ENCODE peak calls at places on chromosome 1, in seven cellular contexts. Y is fibroblast of mammary gland; Q is stimulated activated naive CD8-positive, alpha-beta T cell treated with anti-CD3 and anti-CD28 coated beads, Interleukin-15, amount 100 ng/mL, for 72 hours; J is tibial artery; O is stimulated activated CD4-positive, alpha-beta T cell treated with anti-CD3 and anti-CD28 coated beads, Interleukin-1b, Interleukin-23, amount 100 ng/mL, for 1 hour; G is kidney epithelial cell; S is EL. X is an unnamed sample.

GRCh38 chr1:63679076-63679475 is 85.9 kb downstream of the PGM1 start:
- DNase-seq in Y (peak; percentile 73), Q (no peak), J (no peak), O (no peak), G (no peak), S (peak; percentile 28), X (no peak)

GRCh38 chr1:7770620-7770938 is 517 bp upstream of the VAMP3 start:
- DNase-seq in Y (no peak), Q (no peak), J (no peak), O (no peak), G (no peak), S (no peak), X (no peak)

GRCh38 chr1:66848193-66848592 is 47.1 kb upstream of the INSL5 start:
- DNase-seq in Y (no peak), Q (no peak), J (no peak), O (no peak), G (no peak), S (no peak), X (no peak)

GRCh38 chr1:150544204-150544603 is 5.0 kb upstream of the ADAMTSL4 start:
- DNase-seq in Y (no peak), Q (no peak), J (no peak), O (no peak), G (no peak), S (no peak), X (no peak)

GRCh38 chr1:15765495-15766194 is 7.0 kb downstream of the FBLIM1 start:
- DNase-seq in Y (peak; percentile 86), Q (no peak), J (no peak), O (no peak), G (no peak), S (no peak), X (no peak)

GRCh38 chr1:216710598-216711333 is 12.5 kb downstream of the ESRRG start:
- DNase-seq in Y (no peak), Q (no peak), J (no peak), O (no peak), G (no peak), S (no peak), X (no peak)

GRCh38 chr1:54227091-54227602 is 27.2 kb downstream of the MRPL37 start:
- DNase-seq in Y (peak; percentile 50), Q (no peak), J (peak; percentile 88), O (no peak), G (peak; percentile 55), S (peak; percentile 75), X (no peak)

GRCh38 chr1:119361205-119361604 is 7.4 kb upstream of the HAO2 start:
- DNase-seq in Y (no peak), Q (no peak), J (no peak), O (no peak), G (no peak), S (no peak), X (no peak)

GRCh38 chr1:89566761-89567174 is 42.1 kb downstream of the LRRC8B start:
- DNase-seq in Y (peak; percentile 38), Q (no peak), J (no peak), O (no peak), G (no peak), S (no peak), X (no peak)